ENCODE peak calls at places on chromosomes 3 and 15, in four cellular contexts. C is left lung, X is B cell, M is AG10803. D is an unnamed sample.

GRCh38 chr3:11059799-11060115 is 67.2 kb downstream of the SLC6A1 start:
- DNase-seq in C (no peak), X (no peak), M (no peak), D (no peak)

GRCh38 chr3:193660698-193661400 is 67.8 kb downstream of the OPA1 start:
- DNase-seq in C (no peak), X (no peak), M (no peak), D (no peak)

GRCh38 chr15:57259511-57260143 is 116.7 kb upstream of the CGNL1 start:
- DNase-seq in C (no peak), X (peak), M (no peak), D (no peak)

GRCh38 chr15:49238342-49238741 is 68.3 kb downstream of the GALK2 start:
- DNase-seq in C (no peak), X (no peak), M (peak), D (no peak)

GRCh38 chr15:39248204-39248603 is 332.7 kb upstream of the THBS1 start:
- DNase-seq in C (peak), X (no peak), M (peak), D (no peak)

GRCh38 chr15:94412979-94413741 is 181.8 kb downstream of the MCTP2 start:
- DNase-seq in C (no peak), X (peak), M (peak), D (no peak)

GRCh38 chr3:196528639-196529233 is 13.6 kb upstream of the SMCO1 start:
- DNase-seq in C (peak), X (peak), M (peak), D (peak)

GRCh38 chr15:23447107-23447500 is at the start of gene GOLGA6L2:
- DNase-seq in C (no peak), X (no peak), M (no peak), D (no peak)

GRCh38 chr3:8606666-8607065 is 37.9 kb downstream of the SSUH2 start:
- DNase-seq in C (no peak), X (peak), M (peak), D (no peak)

GRCh38 chr3:185656321-185656840 is 70.3 kb downstream of the SENP2 start:
- DNase-seq in C (no peak), X (no peak), M (peak), D (no peak)

GRCh38 chr3:112736386-112736785 is 95.4 kb upstream of the CCDC80 start:
- DNase-seq in C (no peak), X (no peak), M (no peak), D (no peak)

GRCh38 chr3:85161544-85161943 is 202.8 kb downstream of the CADM2 start:
- DNase-seq in C (no peak), X (no peak), M (no peak), D (no peak)

GRCh38 chr3:117400303-117400702 is 690.7 kb downstream of the TUSC7 start:
- DNase-seq in C (no peak), X (no peak), M (no peak), D (no peak)

GRCh38 chr3:197597335-197597734 is 41.6 kb upstream of the BDH1 start:
- DNase-seq in C (no peak), X (no peak), M (no peak), D (no peak)

GRCh38 chr15:56587686-56588085 is 122.7 kb upstream of the MNS1 start:
- DNase-seq in C (no peak), X (no peak), M (no peak), D (no peak)

GRCh38 chr3:119630562-119631329 is 29.6 kb downstream of the POPDC2 start:
- DNase-seq in C (no peak), X (no peak), M (peak), D (no peak)

GRCh38 chr3:56962200-56962599 is 98.3 kb upstream of the SPATA12 start:
- DNase-seq in C (no peak), X (no peak), M (no peak), D (no peak)

GRCh38 chr15:68425428-68426060 is 6.4 kb downstream of the ITGA11 start:
- DNase-seq in C (no peak), X (peak), M (peak), D (no peak)

GRCh38 chr15:95459288-95459687 is 871.2 kb upstream of the NR2F2 start:
- DNase-seq in C (no peak), X (no peak), M (peak), D (no peak)

GRCh38 chr3:14248849-14249523 is 70.4 kb downstream of the LSM3 start:
- DNase-seq in C (no peak), X (no peak), M (no peak), D (no peak)

GRCh38 chr3:155763870-155764463 is 19.1 kb upstream of the PLCH1 start:
- DNase-seq in C (no peak), X (no peak), M (no peak), D (no peak)

GRCh38 chr3:138051946-138052802 is 42.2 kb downstream of the CLDN18 start:
- DNase-seq in C (no peak), X (no peak), M (peak), D (no peak)

GRCh38 chr15:39466428-39466827 is 114.5 kb upstream of the THBS1 start:
- DNase-seq in C (peak), X (no peak), M (peak), D (no peak)

GRCh38 chr3:53938645-53939044 is 47.0 kb upstream of the SELENOK start:
- DNase-seq in C (no peak), X (peak), M (peak), D (peak)

GRCh38 chr15:66067687-66068086 is 185.9 kb downstream of the MEGF11 start:
- DNase-seq in C (no peak), X (no peak), M (no peak), D (no peak)

GRCh38 chr3:31575448-31575847 is 42.7 kb downstream of the STT3B start:
- DNase-seq in C (no peak), X (no peak), M (no peak), D (no peak)

GRCh38 chr15:73952913-73953750 is 26.9 kb downstream of the LOXL1 start:
- DNase-seq in C (no peak), X (no peak), M (no peak), D (no peak)

GRCh38 chr15:58501006-58501405 is 69.2 kb downstream of the LIPC start:
- DNase-seq in C (no peak), X (no peak), M (no peak), D (no peak)

GRCh38 chr3:40387001-40387894 is at the start of gene ENTPD3:
- DNase-seq in C (peak), X (no peak), M (no peak), D (no peak)

GRCh38 chr3:66778749-66779148 is 219.4 kb upstream of the KBTBD8 start:
- DNase-seq in C (no peak), X (no peak), M (no peak), D (no peak)

GRCh38 chr15:58380280-58380945 is 51.4 kb upstream of the LIPC start:
- DNase-seq in C (no peak), X (no peak), M (no peak), D (no peak)

GRCh38 chr3:95343228-95343627 is 1280.4 kb downstream of the NSUN3 start:
- DNase-seq in C (no peak), X (no peak), M (no peak), D (no peak)

GRCh38 chr3:16855497-16855896 is 29.3 kb upstream of the PLCL2 start:
- DNase-seq in C (no peak), X (no peak), M (no peak), D (no peak)

GRCh38 chr15:59191855-59192237 is 14.8 kb upstream of the LDHAL6B start:
- DNase-seq in C (no peak), X (no peak), M (peak), D (no peak)

GRCh38 chr15:78355185-78355584 is 15.0 kb downstream of the CRABP1 start:
- DNase-seq in C (no peak), X (no peak), M (no peak), D (no peak)

GRCh38 chr3:125103406-125103805 is 47.6 kb upstream of the HEG1 start:
- DNase-seq in C (no peak), X (no peak), M (no peak), D (no peak)

GRCh38 chr3:8618950-8619349 is 25.6 kb downstream of the SSUH2 start:
- DNase-seq in C (no peak), X (no peak), M (no peak), D (no peak)

GRCh38 chr3:67646586-67647234 is 7.7 kb downstream of the SUCLG2 start:
- DNase-seq in C (no peak), X (no peak), M (no peak), D (no peak)

GRCh38 chr3:170485696-170486095 is 67.0 kb downstream of the CLDN11 start:
- DNase-seq in C (no peak), X (no peak), M (no peak), D (no peak)

GRCh38 chr3:170485294-170485693 is 66.6 kb downstream of the CLDN11 start:
- DNase-seq in C (no peak), X (no peak), M (peak), D (no peak)

GRCh38 chr3:170484869-170485268 is 66.2 kb downstream of the CLDN11 start:
- DNase-seq in C (no peak), X (no peak), M (no peak), D (no peak)

GRCh38 chr3:170482199-170482598 is 63.5 kb downstream of the CLDN11 start:
- DNase-seq in C (no peak), X (no peak), M (no peak), D (no peak)

DNA sequence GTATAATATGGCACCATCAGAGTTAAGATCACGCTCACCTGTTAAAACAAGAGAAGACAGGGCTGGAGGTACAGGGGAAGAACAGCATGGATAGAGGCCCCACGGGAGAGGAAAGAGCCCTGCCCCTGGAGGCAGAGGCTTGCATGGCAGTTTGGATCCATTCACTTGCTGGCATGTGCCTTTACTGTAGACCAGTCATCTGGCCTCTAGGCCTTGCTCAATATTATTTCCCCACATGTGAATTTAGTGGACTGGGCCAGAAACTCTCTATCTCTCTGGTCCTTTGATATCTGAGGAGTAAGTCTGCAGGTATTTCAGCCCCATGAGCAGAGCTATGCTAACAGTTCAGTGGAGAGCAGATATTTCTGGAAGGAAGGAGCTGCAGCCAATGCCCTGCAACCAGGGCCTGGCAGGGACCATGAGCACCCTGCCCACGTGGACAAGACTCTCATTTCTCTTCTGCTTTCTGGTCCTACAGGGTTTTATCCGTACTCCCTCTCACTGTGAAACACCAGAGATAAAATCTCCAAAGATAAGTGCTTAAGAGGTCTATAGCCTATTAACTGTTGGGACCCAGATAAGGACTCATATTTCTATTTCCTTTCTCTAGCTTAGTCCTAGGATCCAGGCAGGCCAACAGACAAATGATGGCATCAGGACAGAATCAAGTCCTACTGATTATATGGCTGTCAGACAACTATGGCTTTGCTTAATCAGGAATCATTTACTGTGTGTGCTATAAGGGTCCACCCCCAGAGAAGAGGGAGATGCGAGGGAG is 65.0 kb downstream of the CLDN11 start:
- DNase-seq in C (no peak), X (no peak), M (peak), D (no peak)
- TF ChIP-seq CTCF in C (no peak), X (no peak), M (peak), D (peak)

GRCh38 chr3:70119892-70120291 is 120.4 kb downstream of the SAMMSON start:
- DNase-seq in C (no peak), X (no peak), M (no peak), D (no peak)

DNA sequence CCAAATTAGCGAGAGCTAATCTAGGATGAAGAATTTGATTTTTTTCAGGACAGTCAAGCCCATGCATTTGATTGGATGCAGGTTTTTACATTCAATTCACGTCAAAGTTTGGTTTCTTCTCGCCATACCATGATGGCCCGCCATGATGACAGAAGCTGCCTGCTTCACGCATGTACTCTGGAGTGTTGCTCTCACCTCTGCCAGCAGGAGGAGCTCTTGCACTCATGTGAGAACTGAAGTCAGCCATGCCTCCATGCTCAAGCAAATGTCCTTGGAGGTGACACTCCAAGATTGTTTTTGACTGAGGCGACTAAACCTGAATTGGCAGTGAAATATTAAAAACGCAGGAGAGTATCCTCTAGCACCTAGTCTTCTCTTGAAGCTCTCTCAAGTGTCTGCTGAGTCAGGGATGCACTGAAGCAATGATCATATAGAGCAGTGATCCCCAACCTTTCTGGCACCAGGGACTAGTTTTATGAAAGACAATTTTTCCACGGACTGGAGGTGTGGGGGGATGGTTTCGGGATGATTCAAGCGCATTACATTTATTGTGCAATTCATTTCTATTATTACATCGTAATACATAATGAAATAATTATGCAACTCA is 120.9 kb downstream of the SAMMSON start:
- DNase-seq in C (peak), X (peak), M (peak), D (no peak)
- TF ChIP-seq CTCF in C (peak), X (peak), M (peak), D (peak)

GRCh38 chr3:159766563-159767185 is 222.0 kb upstream of the IL12A start:
- DNase-seq in C (no peak), X (no peak), M (peak), D (no peak)
- TF ChIP-seq CTCF in C (peak), X (no peak), M (peak), D (peak)

GRCh38 chr3:107644631-107645030 is 121.9 kb downstream of the BBX start:
- DNase-seq in C (no peak), X (no peak), M (no peak), D (no peak)

GRCh38 chr3:107637416-107638182 is 114.8 kb downstream of the BBX start:
- DNase-seq in C (no peak), X (no peak), M (no peak), D (no peak)

GRCh38 chr3:107641572-107642307 is 119.0 kb downstream of the BBX start:
- DNase-seq in C (no peak), X (no peak), M (peak), D (no peak)

DNA sequence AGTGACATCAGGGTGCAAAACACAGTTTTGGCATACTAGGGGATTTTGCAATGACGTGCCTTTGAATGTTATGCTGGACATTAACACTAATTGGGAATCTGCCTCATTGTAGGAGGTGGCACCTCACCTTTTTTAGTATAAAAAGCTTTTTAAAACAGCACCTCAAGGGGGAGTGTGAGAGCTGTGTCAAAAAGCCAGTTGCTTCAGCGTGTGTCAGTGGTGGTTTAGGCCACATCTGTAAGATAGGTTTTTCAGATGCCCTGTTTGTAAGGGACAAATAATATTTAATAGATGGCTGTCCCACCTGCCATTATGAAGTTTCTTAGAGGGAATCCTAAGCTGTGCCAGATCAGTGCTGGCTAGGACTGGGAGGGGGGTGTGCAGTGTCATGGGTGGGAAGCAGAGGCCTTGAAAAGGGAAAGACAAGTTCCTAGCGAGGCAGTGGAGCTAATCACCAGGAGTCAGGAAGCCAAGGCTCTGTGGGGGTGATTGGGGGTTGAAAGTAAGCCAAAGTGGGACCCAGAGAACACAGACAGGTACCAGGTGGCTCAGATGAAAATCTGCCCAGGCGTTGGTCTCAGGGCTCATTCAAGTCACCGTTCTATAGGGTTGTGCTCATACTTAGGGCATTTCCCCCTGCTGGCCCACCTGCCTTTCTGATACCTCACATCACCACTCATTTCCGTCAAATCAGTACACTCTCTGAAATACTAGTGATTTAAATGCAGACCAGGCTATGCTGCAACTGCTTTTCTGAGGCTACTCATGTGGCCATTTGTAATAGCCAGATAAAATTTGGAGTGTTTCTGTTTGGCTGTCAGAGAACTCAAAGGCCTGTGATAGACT is 120.5 kb downstream of the BBX start:
- DNase-seq in C (no peak), X (no peak), M (no peak), D (no peak)
- TF ChIP-seq CTCF in C (no peak), X (no peak), M (no peak), D (no peak)

GRCh38 chr3:27325419-27325818 is 43.8 kb downstream of the NEK10 start:
- DNase-seq in C (no peak), X (no peak), M (no peak), D (no peak)
- TF ChIP-seq CTCF in C (no peak), X (no peak), M (no peak), D (no peak)

GRCh38 chr3:122942241-122942640 is 85.3 kb downstream of the SEMA5B start:
- DNase-seq in C (no peak), X (no peak), M (no peak), D (no peak)

GRCh38 chr3:122940628-122941086 is 86.9 kb downstream of the SEMA5B start:
- DNase-seq in C (no peak), X (no peak), M (peak), D (no peak)

GRCh38 chr3:122943828-122944190 is 83.8 kb downstream of the SEMA5B start:
- DNase-seq in C (no peak), X (no peak), M (no peak), D (no peak)

GRCh38 chr3:122942937-122943827 is 84.4 kb downstream of the SEMA5B start:
- DNase-seq in C (peak), X (no peak), M (peak), D (peak)

DNA sequence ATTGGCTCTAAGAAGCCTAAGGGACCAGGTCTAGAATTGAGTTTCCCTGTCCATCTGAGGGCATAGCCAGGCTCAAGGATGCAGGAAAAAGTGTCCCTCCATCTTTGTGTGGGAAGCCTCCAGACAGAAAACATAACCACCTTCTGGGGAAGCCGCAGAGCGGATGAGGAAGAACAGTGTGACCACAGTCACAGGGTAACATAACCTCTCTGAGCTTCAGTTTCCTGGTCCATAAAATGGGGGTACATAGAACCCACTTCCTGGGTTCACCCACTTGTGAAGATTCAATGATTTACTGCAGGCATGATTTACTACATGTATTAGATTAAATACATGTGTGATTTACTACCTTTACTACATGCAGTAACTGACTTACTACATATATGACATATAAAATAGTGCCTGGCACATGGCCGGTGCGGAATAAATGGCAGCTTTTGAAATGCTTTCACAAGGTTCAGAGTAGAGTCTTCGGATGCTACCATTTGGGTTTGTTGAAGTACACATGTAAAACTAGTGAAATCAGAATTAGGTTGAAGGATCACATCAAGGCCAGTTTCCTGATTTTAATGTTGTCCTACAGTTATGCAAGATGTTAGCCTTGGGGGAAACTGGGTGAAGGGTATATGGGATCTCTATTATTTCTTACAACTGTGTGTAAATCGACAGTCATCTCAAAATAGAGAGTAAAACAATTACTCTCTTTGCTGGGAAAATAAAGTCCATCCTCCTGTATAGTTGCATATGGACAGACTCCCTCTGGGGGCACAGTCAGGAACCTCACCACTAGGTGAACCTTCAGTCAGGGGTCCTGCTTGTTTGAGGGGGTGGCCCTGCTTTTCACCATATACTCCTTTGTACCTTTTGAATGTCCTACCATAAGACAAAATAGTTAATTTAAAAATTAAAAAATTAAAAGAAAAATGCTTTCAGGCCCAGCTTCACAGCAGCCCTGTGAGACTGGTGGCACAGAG is 86.0 kb downstream of the SEMA5B start:
- DNase-seq in C (no peak), X (no peak), M (no peak), D (no peak)
- TF ChIP-seq CTCF in C (no peak), X (no peak), M (peak), D (peak)

D was measured in mesothelial cell of epicardium.